ENCODE peak calls at places on chromosome 4, in four cellular contexts. R, Q, H and B are unnamed samples. For H3K27me3, the result is how much of the 10 kb centered on the place peaks cover.

GRCh38 chr4:184215709-184216328 is 1.9 kb downstream of the ENPP6 start:
- DNase-seq in R (no peak), H (no peak), Q (peak), B (no peak)

GRCh38 chr4:81470456-81471327 is 1.0 kb downstream of the RASGEF1B start:
- DNase-seq in Q (peak), H (peak), R (no peak), B (peak)

GRCh38 chr4:21948347-21949072 is at the start of gene KCNIP4:
- DNase-seq in H (peak), Q (no peak), R (no peak), B (peak)

GRCh38 chr4:55157559-55158277 is 32.3 kb upstream of the KDR start:
- DNase-seq in Q (no peak), H (peak), R (no peak), B (no peak)

GRCh38 chr4:45284400-45285085 is 558.2 kb upstream of the GNPDA2 start:
- DNase-seq in H (no peak), R (no peak), Q (peak), B (no peak)

GRCh38 chr4:30720656-30721352 is 635 bp downstream of the PCDH7 start:
- DNase-seq in Q (no peak), H (peak), R (no peak), B (peak)

GRCh38 chr4:154807042-154807630 is 26.1 kb downstream of the RBM46 start:
- DNase-seq in R (no peak), H (peak), Q (no peak), B (no peak)

GRCh38 chr4:147318581-147318980 is 162.3 kb upstream of the EDNRA start:
- DNase-seq in R (no peak), H (no peak), Q (no peak), B (no peak)

GRCh38 chr4:24686866-24687672 is 102.7 kb upstream of the DHX15 start:
- DNase-seq in H (peak), Q (peak), R (no peak), B (no peak)

GRCh38 chr4:33068539-33068938 is 2348.4 kb downstream of the PCDH7 start:
- DNase-seq in Q (no peak), R (no peak), H (no peak), B (no peak)
- H3K4me3 ChIP-seq in Q (no peak), R (no peak), H (no peak), B (no peak)

DNA sequence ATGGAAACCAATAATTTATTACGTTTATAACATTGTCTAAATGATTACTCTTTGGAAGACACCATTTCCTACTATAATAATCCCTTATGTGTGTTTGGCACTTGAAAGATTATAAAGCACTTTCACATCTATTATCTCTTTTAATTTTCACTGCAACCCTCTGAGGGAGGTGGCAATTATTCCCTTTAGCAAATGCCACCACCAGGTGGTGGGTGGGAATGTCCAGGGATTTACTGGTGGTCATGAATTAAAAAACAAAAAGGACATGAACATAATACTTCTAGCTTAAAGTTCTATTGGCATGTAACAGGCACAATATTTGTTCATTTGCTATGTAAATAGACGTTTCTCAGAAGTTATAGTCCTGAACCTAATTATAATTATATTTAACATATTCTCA is 1.2 kb upstream of the MGARP start:
- DNase-seq in H (no peak), R (no peak), Q (no peak), B (no peak)
- H3K27me3 ChIP-seq in H (half or more), R (under half), Q (under half), B (under half)

GRCh38 chr4:80263541-80264351 is 2.7 kb upstream of the FGF5 start:
- DNase-seq in Q (no peak), H (peak), R (no peak), B (no peak)
- H3K4me3 ChIP-seq in Q (no peak), H (peak), R (no peak), B (no peak)

GRCh38 chr4:113979973-113980615 is 647 bp upstream of the ARSJ start:
- DNase-seq in R (no peak), H (peak), Q (no peak), B (no peak)

GRCh38 chr4:113979157-113979972 is at the start of gene ARSJ:
- DNase-seq in H (peak), Q (peak), R (no peak), B (peak)

GRCh38 chr4:113978561-113979156 is 788 bp downstream of the ARSJ start:
- DNase-seq in Q (no peak), H (peak), R (no peak), B (peak)

GRCh38 chr4:113976937-113977855 is 2.3 kb downstream of the ARSJ start:
- DNase-seq in R (no peak), Q (no peak), H (no peak), B (no peak)

GRCh38 chr4:113978105-113978504 is 1.3 kb downstream of the ARSJ start:
- DNase-seq in Q (no peak), R (no peak), H (no peak), B (no peak)
- H3K27me3 ChIP-seq in Q (under half), R (under half), H (under half), B (under half)

GRCh38 chr4:73731968-73732610 is 8.3 kb upstream of the CXCL8 start:
- DNase-seq in H (no peak), R (no peak), Q (no peak), B (no peak)

GRCh38 chr4:73730292-73730691 is 10.1 kb upstream of the CXCL8 start:
- DNase-seq in R (no peak), H (no peak), Q (no peak), B (no peak)

GRCh38 chr4:73732759-73733431 is 7.5 kb upstream of the CXCL8 start:
- DNase-seq in R (no peak), Q (no peak), H (no peak), B (no peak)

GRCh38 chr4:73729534-73730165 is 10.7 kb upstream of the CXCL8 start:
- DNase-seq in R (no peak), Q (peak), H (peak), B (no peak)

GRCh38 chr4:73730854-73731253 is 9.5 kb upstream of the CXCL8 start:
- DNase-seq in R (no peak), Q (no peak), H (no peak), B (no peak)
- H3K4me3 ChIP-seq in R (no peak), Q (no peak), H (no peak), B (no peak)

GRCh38 chr4:190015538-190016368 is 11.3 kb downstream of the FRG2 start:
- DNase-seq in H (peak), Q (no peak), R (no peak), B (no peak)

GRCh38 chr4:190014771-190015537 is 12.1 kb downstream of the FRG2 start:
- DNase-seq in R (no peak), H (peak), Q (no peak), B (no peak)

GRCh38 chr4:190017357-190018200 is 9.5 kb downstream of the FRG2 start:
- DNase-seq in H (peak), Q (no peak), R (no peak), B (no peak)

GRCh38 chr4:190018201-190018920 is 8.7 kb downstream of the FRG2 start:
- DNase-seq in R (no peak), Q (no peak), H (peak), B (no peak)

DNA sequence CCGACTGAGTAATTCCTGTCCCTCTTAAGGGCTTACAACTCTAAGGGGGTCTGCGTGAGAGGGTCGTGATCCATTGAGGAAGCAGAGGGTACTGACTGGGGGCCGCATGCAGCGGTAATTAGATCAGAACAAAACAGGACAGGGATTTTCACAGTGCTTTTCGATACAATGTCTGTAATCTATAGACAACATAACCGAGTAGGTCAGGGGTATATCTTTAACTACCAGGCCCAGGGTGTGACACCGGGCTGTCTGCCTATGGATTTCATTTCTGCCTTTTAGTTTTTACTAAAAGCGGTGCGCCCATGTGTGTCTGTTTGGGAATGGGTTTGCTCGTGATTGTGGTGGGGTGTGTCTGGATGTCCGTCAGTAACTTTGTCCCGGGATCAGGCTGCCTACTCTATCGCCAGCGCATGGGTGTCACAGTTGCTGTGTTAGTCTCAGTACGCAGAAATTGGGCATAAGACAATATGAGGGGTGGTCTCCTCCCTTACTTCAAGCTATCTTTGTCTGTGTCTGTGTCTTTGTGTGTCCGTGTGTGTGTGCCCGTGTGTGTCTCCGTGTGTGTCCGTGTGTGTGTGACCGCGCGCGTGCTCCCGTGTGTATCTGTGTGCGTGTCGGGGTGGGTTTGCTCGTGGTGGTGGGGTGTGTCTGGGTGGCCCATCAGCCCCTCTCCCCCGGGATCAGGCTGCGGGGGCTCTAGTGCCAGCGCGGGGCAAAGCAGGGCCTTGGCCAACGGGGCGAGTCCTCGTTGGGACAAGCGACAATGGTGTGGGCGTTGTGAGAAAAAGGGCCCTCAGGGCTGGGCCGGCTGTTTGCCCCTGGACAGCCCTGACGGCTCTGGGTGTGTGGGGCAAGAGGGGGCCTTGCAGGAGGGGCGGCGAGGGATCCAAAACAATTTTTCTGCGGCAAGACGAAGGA is 10.4 kb downstream of the FRG2 start:
- DNase-seq in Q (no peak), H (no peak), R (no peak), B (no peak)
- H3K27me3 ChIP-seq in Q (under half), H (half or more), R (under half), B (under half)

GRCh38 chr4:1547131-1547862 is 136.8 kb downstream of the FAM53A start:
- DNase-seq in R (no peak), Q (no peak), H (no peak), B (no peak)
- H3K4me3 ChIP-seq in R (no peak), Q (no peak), H (no peak), B (no peak)

GRCh38 chr4:2365913-2366210 is 52.6 kb downstream of the ZFYVE28 start:
- DNase-seq in H (no peak), Q (no peak), R (no peak), B (peak)
- H3K27me3 ChIP-seq in H (under half), Q (under half), R (under half), B (under half)